ENCODE peak calls at places on chromosome 22, in ten cellular contexts. X, O, Q, Z, T, P, V, Y, F and A are unnamed samples.

GRCh38 chr22:27972732-27973698 is 54.0 kb upstream of the PITPNB start:
- DNase-seq in O (no peak), V (peak), F (no peak), Z (no peak), Y (no peak), P (no peak), Q (no peak), X (no peak), T (peak), A (no peak)

GRCh38 chr22:42399315-42400271 is 32.6 kb downstream of the NFAM1 start:
- DNase-seq in V (no peak), T (peak), Y (peak), O (no peak), Q (peak), X (no peak), P (no peak), F (peak), Z (no peak), A (peak)

GRCh38 chr22:42171417-42171816 is 40.8 kb upstream of the CYP2D6 start:
- DNase-seq in V (no peak), F (no peak), T (no peak), O (no peak), Y (no peak), X (no peak), Q (no peak), Z (no peak), P (no peak), A (no peak)

GRCh38 chr22:29199702-29200400 is 5.8 kb upstream of the EMID1 start:
- DNase-seq in Q (peak), P (no peak), X (no peak), Z (no peak), F (no peak), T (no peak), V (no peak), Y (no peak), O (no peak), A (no peak)

GRCh38 chr22:42443240-42444059 is 11.2 kb upstream of the NFAM1 start:
- DNase-seq in T (no peak), Q (no peak), V (no peak), O (no peak), P (no peak), Z (no peak), F (no peak), Y (no peak), X (no peak), A (no peak)

GRCh38 chr22:19226428-19226827 is 47.9 kb upstream of the SLC25A1 start:
- DNase-seq in X (no peak), O (no peak), Z (no peak), F (no peak), P (peak), Q (no peak), V (no peak), T (no peak), Y (no peak), A (no peak)

GRCh38 chr22:42685941-42686666 is 34.6 kb downstream of the A4GALT start:
- DNase-seq in P (no peak), V (no peak), X (no peak), O (no peak), Q (peak), F (no peak), Y (no peak), Z (no peak), T (no peak), A (peak)

GRCh38 chr22:45166935-45167334 is 3.2 kb downstream of the NUP50 start:
- DNase-seq in Z (no peak), Q (no peak), X (no peak), V (no peak), O (no peak), Y (no peak), F (no peak), P (no peak), T (no peak), A (no peak)

GRCh38 chr22:30717952-30718351 is 23.3 kb downstream of the OSBP2 start:
- DNase-seq in V (peak), Q (no peak), F (no peak), T (no peak), Y (no peak), X (no peak), P (no peak), O (no peak), Z (no peak), A (no peak)

GRCh38 chr22:42716649-42717127 is 4.0 kb downstream of the A4GALT start:
- DNase-seq in F (no peak), P (no peak), Y (no peak), X (no peak), V (no peak), Z (no peak), Q (no peak), O (no peak), T (no peak), A (no peak)

GRCh38 chr22:25482868-25483639 is 81.4 kb upstream of the GRK3 start:
- DNase-seq in P (no peak), O (no peak), Y (peak), V (no peak), T (no peak), X (no peak), Q (peak), F (no peak), Z (no peak), A (no peak)

GRCh38 chr22:20439928-20440575 is 2.4 kb upstream of the SCARF2 start:
- DNase-seq in Q (no peak), P (no peak), Y (no peak), X (no peak), F (no peak), Z (no peak), O (no peak), V (no peak), T (no peak), A (no peak)

GRCh38 chr22:29831958-29832357 is 6.1 kb downstream of the ASCC2 start:
- DNase-seq in X (no peak), V (no peak), Q (no peak), Z (no peak), Y (no peak), F (no peak), P (no peak), T (no peak), O (no peak), A (peak)

GRCh38 chr22:47375621-47376321 is 613.3 kb downstream of the TBC1D22A start:
- DNase-seq in F (no peak), X (no peak), T (no peak), V (no peak), Y (no peak), P (no peak), O (no peak), Z (no peak), Q (peak), A (no peak)

GRCh38 chr22:38866399-38867123 is 5.5 kb downstream of the CBX6 start:
- DNase-seq in X (no peak), Z (no peak), Y (no peak), P (no peak), Q (no peak), T (no peak), F (no peak), V (no peak), O (no peak), A (peak)

GRCh38 chr22:36036167-36036624 is 7.6 kb upstream of the RBFOX2 start:
- DNase-seq in Y (no peak), Z (no peak), Q (no peak), T (no peak), P (no peak), V (no peak), F (no peak), X (no peak), O (no peak), A (no peak)

GRCh38 chr22:27509132-27509920 is 292.2 kb downstream of the MN1 start:
- DNase-seq in Y (no peak), Q (no peak), F (no peak), O (no peak), T (no peak), Z (no peak), V (no peak), X (no peak), P (no peak), A (no peak)

GRCh38 chr22:42614312-42615091 is at the start of gene POLDIP3:
- DNase-seq in X (peak), Q (peak), O (peak), F (peak), Z (peak), V (peak), T (peak), P (peak), Y (peak), A (peak)

GRCh38 chr22:29449296-29449863 is 11.0 kb downstream of the RFPL1 start:
- DNase-seq in Q (no peak), F (no peak), Z (no peak), P (no peak), V (no peak), T (no peak), X (no peak), Y (no peak), O (no peak), A (no peak)

GRCh38 chr22:43957871-43958270 is 2.6 kb downstream of the SAMM50 start:
- DNase-seq in O (no peak), F (no peak), T (peak), Z (no peak), Y (no peak), P (no peak), Q (no peak), X (no peak), V (no peak), A (no peak)

GRCh38 chr22:49850959-49851815 is 2.5 kb upstream of the ZBED4 start:
- DNase-seq in V (no peak), O (no peak), F (no peak), Y (no peak), X (no peak), P (no peak), Z (no peak), Q (no peak), T (no peak), A (no peak)

GRCh38 chr22:18148508-18148965 is 1.4 kb upstream of the USP18 start:
- DNase-seq in T (no peak), Q (no peak), Z (no peak), V (no peak), X (no peak), Y (no peak), O (no peak), P (no peak), F (no peak), A (no peak)

GRCh38 chr22:44523981-44524759 is 26.1 kb upstream of the RTL6 start:
- DNase-seq in T (peak), Z (no peak), P (peak), O (no peak), V (peak), Y (no peak), F (no peak), Q (peak), X (no peak), A (peak)

GRCh38 chr22:36998620-36999351 is 20.5 kb downstream of the TST start:
- DNase-seq in Q (no peak), P (no peak), Z (no peak), T (peak), Y (no peak), F (no peak), V (peak), O (no peak), X (no peak), A (no peak)

GRCh38 chr22:42180349-42180842 is 49.8 kb upstream of the CYP2D6 start:
- DNase-seq in V (no peak), X (no peak), P (peak), F (no peak), Z (peak), T (no peak), Q (no peak), Y (peak), O (no peak), A (no peak)

GRCh38 chr22:41132555-41132954 is 40.2 kb downstream of the EP300 start:
- DNase-seq in T (no peak), Y (no peak), X (no peak), V (peak), P (peak), F (no peak), Z (no peak), O (no peak), Q (no peak), A (no peak)

GRCh38 chr22:35195821-35196220 is 61.5 kb upstream of the HMGXB4 start:
- DNase-seq in T (no peak), Y (no peak), Z (no peak), X (no peak), F (peak), V (no peak), P (no peak), Q (no peak), O (no peak), A (no peak)

GRCh38 chr22:44883011-44883421 is 126.8 kb downstream of the PHF21B start:
- DNase-seq in Q (no peak), X (no peak), F (no peak), Y (no peak), V (no peak), P (no peak), T (no peak), Z (no peak), O (no peak), A (no peak)

GRCh38 chr22:49768961-49769690 is 58.5 kb downstream of the BRD1 start:
- DNase-seq in X (no peak), V (no peak), F (no peak), Q (peak), Y (peak), P (peak), O (no peak), T (no peak), Z (no peak), A (peak)

GRCh38 chr22:32328306-32329201 is 29.1 kb upstream of the RFPL3 start:
- DNase-seq in F (no peak), Q (no peak), T (no peak), O (no peak), Z (no peak), V (no peak), X (no peak), Y (no peak), P (no peak), A (no peak)

GRCh38 chr22:35516723-35517122 is 23.9 kb upstream of the RASD2 start:
- DNase-seq in V (no peak), T (no peak), X (no peak), Y (no peak), P (no peak), Z (no peak), O (no peak), F (no peak), Q (no peak), A (no peak)

GRCh38 chr22:39943366-39943765 is 16.8 kb upstream of the TMA7B start:
- DNase-seq in P (no peak), O (no peak), Y (no peak), V (no peak), X (no peak), F (no peak), Z (no peak), T (no peak), Q (no peak), A (no peak)

GRCh38 chr22:33329398-33329797 is 271.2 kb upstream of the SYN3 start:
- DNase-seq in Q (no peak), X (no peak), F (no peak), Z (no peak), V (no peak), O (no peak), T (no peak), P (no peak), Y (no peak), A (no peak)

GRCh38 chr22:28714043-28714442 is 27.6 kb downstream of the CHEK2 start:
- DNase-seq in T (no peak), P (no peak), F (no peak), Q (no peak), V (no peak), Z (no peak), Y (no peak), X (no peak), O (no peak), A (no peak)

GRCh38 chr22:37634505-37635002 is 4.9 kb upstream of the SH3BP1 start:
- DNase-seq in V (no peak), F (no peak), P (no peak), Y (no peak), T (no peak), X (no peak), Q (no peak), O (no peak), Z (no peak), A (no peak)